ENCODE peak calls at places on chromosomes 1 and 21, in eight cellular contexts. E is AML-193, S is T-helper 2 cell, Z is GM04504, W is AG04449, J is Karpas-422, Y is kidney glomerular epithelial cell, K is B cell. B is an unnamed sample.

GRCh38 chr1:78520216-78520615 is 29.4 kb downstream of the PTGFR start:
- DNase-seq in E (no peak), S (no peak), Z (no peak), W (no peak), J (no peak), Y (no peak), K (no peak), B (no peak)

GRCh38 chr1:39933956-39934941 is 20.7 kb upstream of the MFSD2A start:
- DNase-seq in E (peak), S (no peak), Z (peak), W (peak), J (no peak), Y (peak), K (no peak), B (no peak)

GRCh38 chr1:110152133-110152785 is 2.0 kb downstream of the SLC6A17 start:
- DNase-seq in E (no peak), S (no peak), Z (peak), W (no peak), J (no peak), Y (peak), K (no peak), B (no peak)

GRCh38 chr21:31261759-31262158 is 82.3 kb downstream of the TIAM1 start:
- DNase-seq in E (no peak), S (no peak), Z (no peak), W (no peak), J (no peak), Y (no peak), K (no peak), B (no peak)

GRCh38 chr1:159879136-159879535 is 16.7 kb upstream of the VSIG8 start:
- DNase-seq in E (no peak), S (no peak), Z (no peak), W (no peak), J (no peak), Y (no peak), K (no peak), B (no peak)

GRCh38 chr1:62906428-62906886 is 122.5 kb downstream of the ATG4C start:
- DNase-seq in E (peak), S (no peak), Z (no peak), W (no peak), J (peak), Y (no peak), K (no peak), B (peak)

GRCh38 chr1:227937031-227937430 is 10.7 kb downstream of the WNT9A start:
- DNase-seq in E (no peak), S (no peak), Z (no peak), W (no peak), J (no peak), Y (no peak), K (no peak), B (no peak)

GRCh38 chr21:40625991-40626390 is 221.0 kb downstream of the DSCAM start:
- DNase-seq in E (no peak), S (no peak), Z (no peak), W (no peak), J (no peak), Y (no peak), K (no peak), B (no peak)

GRCh38 chr1:42529724-42530161 is 66.7 kb downstream of the CCDC30 start:
- DNase-seq in E (no peak), S (no peak), Z (peak), W (peak), J (no peak), Y (peak), K (peak), B (peak)

GRCh38 chr1:53061859-53062714 is at the start of gene PODN:
- DNase-seq in E (no peak), S (no peak), Z (no peak), W (no peak), J (no peak), Y (no peak), K (peak), B (no peak)

GRCh38 chr1:234507626-234508387 is 28.8 kb upstream of the TARBP1 start:
- DNase-seq in E (no peak), S (no peak), Z (no peak), W (no peak), J (peak), Y (no peak), K (no peak), B (no peak)

GRCh38 chr1:4054957-4055676 is 155.0 kb upstream of the C1orf174 start:
- DNase-seq in E (no peak), S (no peak), Z (no peak), W (no peak), J (no peak), Y (no peak), K (peak), B (no peak)

GRCh38 chr1:21294266-21295058 is 4.2 kb upstream of the ECE1 start:
- DNase-seq in E (no peak), S (peak), Z (no peak), W (no peak), J (peak), Y (no peak), K (peak), B (peak)

GRCh38 chr1:46166521-46167462 is 8.1 kb upstream of the TSPAN1 start:
- DNase-seq in E (peak), S (no peak), Z (no peak), W (no peak), J (peak), Y (no peak), K (peak), B (no peak)

GRCh38 chr1:119276558-119276957 is 92.0 kb upstream of the HAO2 start:
- DNase-seq in E (no peak), S (no peak), Z (no peak), W (no peak), J (no peak), Y (no peak), K (no peak), B (no peak)

GRCh38 chr21:31918250-31918775 is 45.5 kb downstream of the HUNK start:
- DNase-seq in E (no peak), S (no peak), Z (no peak), W (no peak), J (no peak), Y (no peak), K (no peak), B (no peak)

B was measured in NAMALWA.